ENCODE peak calls at places on chromosomes 1 and 21, in five cellular contexts. F is MM.1S, P is HFF-Myc, Y is uterus, E is GM23248. S is an unnamed sample.

GRCh38 chr1:245690153-245690552 is 535.4 kb downstream of the KIF26B start:
- DNase-seq in F (no peak), P (no peak), Y (no peak), E (peak; percentile 12), S (no peak)

GRCh38 chr1:209869242-209870149 is 41.7 kb downstream of the UTP25 start:
- DNase-seq in F (no peak), P (no peak), Y (no peak), E (peak; percentile 31), S (no peak)

GRCh38 chr1:92125204-92125603 is 45.1 kb downstream of the BTBD8 start:
- DNase-seq in F (no peak), P (no peak), Y (no peak), E (no peak), S (no peak)

GRCh38 chr1:94831636-94832035 is 11.5 kb downstream of the SLC44A3 start:
- DNase-seq in F (no peak), P (no peak), Y (no peak), E (no peak), S (no peak)

GRCh38 chr1:45994423-45994822 is 138.0 kb downstream of the PIK3R3 start:
- DNase-seq in F (no peak), P (no peak), Y (no peak), E (no peak), S (no peak)

GRCh38 chr1:6350416-6351088 is 43.0 kb downstream of the ACOT7 start:
- DNase-seq in F (no peak), P (no peak), Y (no peak), E (no peak), S (no peak)

GRCh38 chr1:201741763-201742342 is 87.1 kb upstream of the IPO9 start:
- DNase-seq in F (peak; percentile 76), P (no peak), Y (no peak), E (no peak), S (no peak)

GRCh38 chr1:20792177-20792576 is 5.1 kb upstream of the HP1BP3 start:
- DNase-seq in F (no peak), P (no peak), Y (no peak), E (peak; percentile 81), S (peak; percentile 65)

GRCh38 chr1:175197536-175197935 is 5.0 kb upstream of the KIAA0040 start:
- DNase-seq in F (no peak), P (no peak), Y (no peak), E (peak; percentile 5), S (no peak)

GRCh38 chr21:45323487-45324380 is 36.0 kb upstream of the POFUT2 start:
- DNase-seq in F (no peak), P (no peak), Y (no peak), E (peak; percentile 54), S (no peak)

GRCh38 chr1:46480959-46481646 is 8.5 kb upstream of the DMBX1 start:
- DNase-seq in F (no peak), P (no peak), Y (no peak), E (peak; percentile 34), S (no peak)

GRCh38 chr1:202076050-202076511 is 46.6 kb upstream of the GPR37L1 start:
- DNase-seq in F (no peak), P (no peak), Y (no peak), E (no peak), S (no peak)

GRCh38 chr1:118147542-118147941 is 37.5 kb downstream of the SPAG17 start:
- DNase-seq in F (no peak), P (peak; percentile 43), Y (no peak), E (peak; percentile 90), S (no peak)

GRCh38 chr1:162699366-162699765 is 67.1 kb downstream of the DDR2 start:
- DNase-seq in F (no peak), P (no peak), Y (no peak), E (no peak), S (no peak)

GRCh38 chr1:220226752-220227151 is 45.5 kb downstream of the RAB3GAP2 start:
- DNase-seq in F (no peak), P (no peak), Y (no peak), E (no peak), S (no peak)

GRCh38 chr1:64515427-64515826 is 45.5 kb downstream of the CACHD1 start:
- DNase-seq in F (no peak), P (no peak), Y (peak; percentile 78), E (peak; percentile 89), S (peak; percentile 87)

GRCh38 chr1:47416319-47417128 is 439 bp downstream of the FOXE3 start:
- DNase-seq in F (no peak), P (no peak), Y (no peak), E (peak; percentile 45), S (no peak)

GRCh38 chr1:182974792-182975191 is 21.8 kb upstream of the SHCBP1L start:
- DNase-seq in F (no peak), P (no peak), Y (no peak), E (peak; percentile 45), S (no peak)

GRCh38 chr1:206029484-206029883 is 5.8 kb upstream of the CTSE start:
- DNase-seq in F (no peak), P (no peak), Y (peak; percentile 64), E (peak; percentile 76), S (no peak)

GRCh38 chr1:150582371-150582770 is 3.0 kb upstream of the MCL1 start:
- DNase-seq in F (no peak), P (no peak), Y (no peak), E (peak; percentile 38), S (no peak)
- H3K4me3 ChIP-seq in F (no peak overlapping the region), P (no peak overlapping the region), Y (no peak overlapping the region), E (no peak overlapping the region), S (no peak overlapping the region)

GRCh38 chr21:43810505-43811261 is 21.3 kb downstream of the RRP1 start:
- DNase-seq in F (peak; percentile 90), P (peak; percentile 21), Y (peak; percentile 72), E (peak; percentile 73), S (peak; percentile 87)

GRCh38 chr21:43809853-43810504 is 20.6 kb downstream of the RRP1 start:
- DNase-seq in F (no peak), P (no peak), Y (no peak), E (no peak), S (no peak)

GRCh38 chr21:43812957-43813730 is 23.8 kb downstream of the RRP1 start:
- DNase-seq in F (no peak), P (no peak), Y (no peak), E (no peak), S (no peak)

GRCh38 chr21:43812139-43812821 is 22.9 kb downstream of the RRP1 start:
- DNase-seq in F (no peak), P (no peak), Y (no peak), E (no peak), S (peak; percentile 43)

DNA sequence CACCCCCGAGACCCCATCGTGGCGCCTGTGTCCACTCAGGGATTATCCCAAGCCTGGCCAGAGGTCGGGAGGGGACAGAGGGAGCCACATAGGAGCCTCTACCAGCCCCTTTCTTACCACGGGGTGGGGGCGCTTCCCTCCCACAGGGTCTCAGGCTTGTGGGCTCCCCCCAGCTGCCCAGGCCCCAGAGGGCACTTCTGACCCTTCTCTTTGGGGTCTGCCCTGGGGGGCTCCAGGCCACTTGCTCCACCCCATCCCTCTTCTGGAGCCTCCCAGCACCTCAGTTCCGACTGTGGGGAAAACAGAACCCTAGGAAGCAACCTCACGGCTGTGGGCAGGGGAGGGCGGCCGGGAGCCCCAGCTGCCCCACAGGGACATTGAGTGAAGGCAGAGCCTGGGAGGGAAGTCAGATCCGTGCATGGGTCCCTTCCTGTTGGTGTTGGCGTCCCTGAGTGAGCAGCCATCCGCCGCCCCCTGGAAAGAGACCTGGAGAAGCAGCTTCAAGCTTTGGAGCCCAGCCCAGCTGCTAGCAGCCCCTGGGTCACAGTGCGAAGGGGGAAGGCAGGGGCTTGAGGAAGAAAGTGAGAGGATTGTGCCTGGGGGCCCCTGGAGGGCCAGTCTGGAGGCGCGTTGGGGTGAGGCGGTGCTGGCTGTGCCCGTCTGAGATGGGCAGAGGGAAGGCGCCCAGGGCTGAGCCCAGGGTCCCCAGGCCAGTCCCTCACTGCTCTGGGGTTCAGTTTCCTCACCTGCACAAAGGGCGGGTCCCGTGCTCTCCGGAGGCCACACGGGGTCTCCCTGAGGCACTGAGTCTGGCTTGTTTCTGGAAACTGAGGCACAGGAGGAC is 22.1 kb downstream of the RRP1 start:
- DNase-seq in F (no peak), P (no peak), Y (no peak), E (no peak), S (no peak)
- H3K4me3 ChIP-seq in F (no peak overlapping the region), P (no peak overlapping the region), Y (no peak overlapping the region), E (no peak overlapping the region), S (no peak overlapping the region)

GRCh38 chr1:33876970-33877680 is 13.2 kb downstream of the HMGB4 start:
- DNase-seq in F (no peak), P (peak; percentile 68), Y (no peak), E (peak; percentile 98), S (no peak)

GRCh38 chr1:33878392-33878791 is 14.5 kb downstream of the HMGB4 start:
- DNase-seq in F (no peak), P (no peak), Y (no peak), E (no peak), S (no peak)

GRCh38 chr1:33875857-33876256 is 12.0 kb downstream of the HMGB4 start:
- DNase-seq in F (no peak), P (no peak), Y (no peak), E (peak; percentile 17), S (no peak)

DNA sequence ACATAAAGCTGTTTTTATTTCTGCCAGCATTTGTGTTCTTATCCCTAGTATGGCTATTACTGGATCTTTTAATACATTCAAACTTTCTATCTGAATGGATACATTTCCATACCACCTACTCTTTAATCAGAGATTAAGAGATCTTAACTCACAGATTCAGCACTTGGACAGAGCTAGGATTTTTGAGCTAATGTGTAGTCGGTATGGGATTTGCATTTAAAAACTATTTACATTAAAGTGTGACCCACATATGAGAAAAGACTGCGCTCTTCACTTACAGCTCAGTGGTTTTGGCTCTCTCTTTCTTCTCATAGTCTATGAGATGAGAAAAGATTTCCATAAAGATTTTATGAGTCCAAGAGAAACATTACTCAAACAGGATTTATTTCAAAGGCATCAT is 16.4 kb downstream of the HMGB4 start:
- DNase-seq in F (no peak), P (no peak), Y (no peak), E (peak; percentile 58), S (no peak)
- H3K4me3 ChIP-seq in F (no peak overlapping the region), P (no peak overlapping the region), Y (no peak overlapping the region), E (no peak overlapping the region), S (no peak overlapping the region)

DNA sequence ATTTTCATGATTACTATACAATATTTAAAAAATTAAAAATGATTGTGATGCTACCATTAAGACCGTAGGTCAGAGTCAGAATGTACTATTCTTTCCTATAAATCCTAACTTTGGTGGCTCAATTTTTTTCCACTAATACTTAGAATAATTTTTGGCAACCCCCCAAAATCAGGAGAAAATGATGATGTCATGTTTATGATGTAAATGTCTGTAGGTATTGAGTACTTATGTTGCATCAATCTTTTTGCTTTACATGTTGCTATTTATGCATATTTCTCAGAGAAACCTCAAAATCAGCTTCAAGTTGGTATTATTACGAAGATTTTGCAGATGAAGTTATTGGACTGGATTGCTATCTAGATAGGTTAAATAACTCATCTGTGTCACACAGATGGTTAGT is 371.2 kb downstream of the ADGRL2 start:
- DNase-seq in F (no peak), P (no peak), Y (no peak), E (no peak), S (no peak)
- H3K4me3 ChIP-seq in F (no peak overlapping the region), P (no peak overlapping the region), Y (no peak overlapping the region), E (no peak overlapping the region), S (no peak overlapping the region)

GRCh38 chr1:32181563-32181962 is 2.1 kb downstream of the TXLNA start:
- DNase-seq in F (no peak), P (no peak), Y (no peak), E (peak; percentile 38), S (no peak)

GRCh38 chr1:32180186-32181060 is 948 bp downstream of the TXLNA start:
- DNase-seq in F (peak; percentile 38), P (no peak), Y (peak; percentile 47), E (peak; percentile 79), S (peak; percentile 85)

GRCh38 chr1:32182060-32182459 is 2.6 kb downstream of the TXLNA start:
- DNase-seq in F (no peak), P (no peak), Y (no peak), E (peak; percentile 54), S (no peak)

GRCh38 chr1:32179443-32180185 is at the start of gene TXLNA:
- DNase-seq in F (peak; percentile 91), P (no peak), Y (peak; percentile 94), E (peak; percentile 98), S (peak; percentile 95)

GRCh38 chr1:32181065-32181464 is 1.6 kb downstream of the TXLNA start:
- DNase-seq in F (no peak), P (no peak), Y (no peak), E (no peak), S (no peak)
- H3K4me3 ChIP-seq in F (peak overlapping the region; percentile 95), P (peak overlapping the region; percentile 86), Y (peak overlapping the region; percentile 63), E (peak overlapping the region; percentile 92), S (no peak overlapping the region)